ENCODE peak calls at places on chromosomes 12 and 14, in four cellular contexts. Y is HepG2, S is Panc1, B is K562. M is an unnamed sample.
A peak's percentile ranks its signal among the peaks of the same experiment; 100 is the strongest.

GRCh38 chr12:87848248-87848868 is 180.8 kb downstream of the C12orf50 start:
- DNase-seq in B (peak; percentile 25), Y (peak; percentile 25), S (peak; percentile 38), M (peak; percentile 54)

GRCh38 chr12:54251667-54252284 is 28.1 kb downstream of the CBX5 start:
- DNase-seq in S (no peak), B (peak; percentile 58), Y (peak; percentile 38), M (peak; percentile 37)

GRCh38 chr14:93090826-93091583 is 24.7 kb downstream of the ITPK1 start:
- DNase-seq in Y (no peak), S (no peak), B (no peak), M (no peak)

GRCh38 chr12:121223283-121223946 is 13.5 kb downstream of the P2RX4 start:
- DNase-seq in B (no peak), S (no peak), Y (no peak), M (no peak)

GRCh38 chr12:58648151-58648550 is 272.2 kb downstream of the LRIG3 start:
- DNase-seq in B (no peak), S (no peak), Y (no peak), M (no peak)

GRCh38 chr12:68252077-68252476 is 1.3 kb downstream of the IL22 start:
- DNase-seq in S (no peak), B (no peak), Y (no peak), M (no peak)

GRCh38 chr14:80988742-80989429 is 33.5 kb downstream of the TSHR start:
- DNase-seq in Y (no peak), S (no peak), B (no peak), M (no peak)

GRCh38 chr14:101783260-101784016 is 21.9 kb downstream of the PPP2R5C start:
- DNase-seq in B (no peak), Y (no peak), S (no peak), M (no peak)

GRCh38 chr12:24177889-24178288 is 228.4 kb upstream of the SOX5 start:
- DNase-seq in Y (no peak), B (no peak), S (no peak), M (no peak)

GRCh38 chr14:100051543-100051942 is 13.7 kb upstream of the EVL start:
- DNase-seq in B (no peak), Y (no peak), S (no peak), M (no peak)

GRCh38 chr12:32217354-32218310 is 111.0 kb downstream of the BICD1 start:
- DNase-seq in B (no peak), Y (no peak), S (no peak), M (no peak)

GRCh38 chr12:38934696-38935095 is 29.3 kb upstream of the CPNE8 start:
- DNase-seq in Y (no peak), S (no peak), B (no peak), M (no peak)

GRCh38 chr12:72286526-72286925 is 14.4 kb downstream of the TRHDE start:
- DNase-seq in Y (no peak), B (no peak), S (no peak), M (no peak)

GRCh38 chr14:105864651-105865265 is 338.4 kb downstream of the TMEM121 start:
- DNase-seq in B (no peak), S (no peak), Y (no peak), M (no peak)

GRCh38 chr12:119589634-119590033 is 3.9 kb upstream of the TMEM233 start:
- DNase-seq in Y (no peak), B (no peak), S (no peak), M (no peak)

DNA sequence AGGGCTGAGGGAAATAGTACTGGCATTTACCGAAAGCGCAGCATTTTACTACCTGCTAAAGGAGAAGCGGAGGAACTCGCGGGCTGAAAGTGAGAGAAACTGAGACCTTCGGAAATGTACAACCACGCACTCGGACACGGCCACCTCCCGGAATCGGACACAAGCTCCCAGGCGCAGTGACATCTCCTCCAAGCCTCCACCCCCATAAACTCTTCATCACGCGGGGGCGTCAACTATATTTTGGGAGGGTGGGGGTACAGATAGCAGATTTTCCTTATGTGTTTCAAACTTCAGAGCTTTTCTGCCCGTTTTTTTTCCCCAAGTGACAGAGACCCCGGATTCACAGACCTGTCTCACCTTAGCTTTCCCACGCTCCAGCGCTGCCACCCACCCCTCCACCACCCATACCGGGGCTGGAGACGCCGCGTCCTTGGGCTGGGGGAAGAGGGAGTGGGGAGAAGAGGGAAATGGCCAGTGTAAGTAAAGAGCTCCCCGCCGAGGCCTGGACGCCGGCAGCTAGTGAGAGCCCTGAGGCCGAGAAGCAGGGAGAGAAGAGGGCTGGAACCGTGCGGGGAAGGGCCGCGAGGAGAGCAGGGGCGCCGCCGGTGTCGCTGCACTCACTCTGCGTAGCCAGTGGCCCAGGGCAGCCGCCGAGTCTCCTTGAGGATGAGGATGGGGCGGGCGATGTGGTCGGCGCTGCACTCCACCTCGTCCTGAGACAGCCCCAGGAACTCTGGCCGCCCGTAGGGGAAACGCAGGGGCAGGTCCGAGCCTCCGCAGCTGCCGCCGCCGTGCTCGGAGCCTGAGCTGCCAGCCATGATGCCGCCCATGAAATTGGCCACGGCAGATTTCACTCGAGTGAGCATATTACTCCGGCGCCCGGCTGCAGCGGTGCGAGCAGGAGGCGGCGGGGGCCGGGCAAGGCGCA is 815 bp downstream of the PPM1H start:
- DNase-seq in S (no peak), Y (no peak), B (peak; percentile 43), M (no peak)
- TF ChIP-seq TCF7L2 in S (no peak), Y (no peak), B (no peak), M (no peak)

DNA sequence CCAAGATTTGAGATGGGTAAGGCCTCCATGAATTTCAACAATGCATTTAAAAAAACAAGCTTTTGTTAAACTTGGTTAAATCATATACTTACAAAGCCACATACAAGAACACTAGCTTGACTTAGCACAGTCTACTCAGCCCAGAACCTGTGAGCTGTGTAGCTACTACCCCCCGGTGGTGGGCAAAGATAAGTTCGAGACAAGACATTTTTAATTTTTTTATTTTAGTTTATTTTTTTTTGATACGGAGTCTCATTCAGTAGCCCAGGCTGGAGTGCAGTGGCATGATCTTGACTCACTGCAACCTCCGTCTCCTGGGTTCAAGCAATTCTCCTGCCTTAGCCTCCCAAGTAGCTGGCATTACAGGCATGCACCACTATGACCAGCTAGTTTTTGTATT is 3.7 kb upstream of the NECAP1 start:
- DNase-seq in Y (no peak), S (no peak), B (peak; percentile 23), M (peak; percentile 50)
- TF ChIP-seq TCF7L2 in Y (no peak), S (no peak), B (no peak), M (no peak)

GRCh38 chr12:116861331-116861730 is 19.9 kb downstream of the HRK start:
- DNase-seq in Y (no peak), S (no peak), B (peak; percentile 22), M (no peak)

GRCh38 chr12:116862167-116862566 is 19.1 kb downstream of the HRK start:
- DNase-seq in Y (no peak), B (no peak), S (no peak), M (no peak)

GRCh38 chr12:116867523-116867922 is 13.7 kb downstream of the HRK start:
- DNase-seq in Y (no peak), B (no peak), S (no peak), M (no peak)

GRCh38 chr12:116863275-116863767 is 17.9 kb downstream of the HRK start:
- DNase-seq in Y (peak; percentile 52), S (no peak), B (peak; percentile 65), M (peak; percentile 54)

GRCh38 chr12:116864371-116865160 is 16.7 kb downstream of the HRK start:
- DNase-seq in Y (peak; percentile 46), S (no peak), B (no peak), M (no peak)
- TF ChIP-seq TCF7L2 in Y (no peak), S (no peak), B (no peak), M (no peak)

GRCh38 chr12:3237154-3237520 is 160.0 kb downstream of the TSPAN9 start:
- DNase-seq in S (no peak), Y (no peak), B (no peak), M (no peak)

GRCh38 chr12:3241621-3242020 is 164.4 kb downstream of the TSPAN9 start:
- DNase-seq in B (no peak), Y (peak; percentile 60), S (no peak), M (no peak)

GRCh38 chr12:3233813-3234212 is 156.6 kb downstream of the TSPAN9 start:
- DNase-seq in S (no peak), Y (no peak), B (no peak), M (no peak)

GRCh38 chr12:3238196-3238595 is 161.0 kb downstream of the TSPAN9 start:
- DNase-seq in B (no peak), S (no peak), Y (no peak), M (no peak)

DNA sequence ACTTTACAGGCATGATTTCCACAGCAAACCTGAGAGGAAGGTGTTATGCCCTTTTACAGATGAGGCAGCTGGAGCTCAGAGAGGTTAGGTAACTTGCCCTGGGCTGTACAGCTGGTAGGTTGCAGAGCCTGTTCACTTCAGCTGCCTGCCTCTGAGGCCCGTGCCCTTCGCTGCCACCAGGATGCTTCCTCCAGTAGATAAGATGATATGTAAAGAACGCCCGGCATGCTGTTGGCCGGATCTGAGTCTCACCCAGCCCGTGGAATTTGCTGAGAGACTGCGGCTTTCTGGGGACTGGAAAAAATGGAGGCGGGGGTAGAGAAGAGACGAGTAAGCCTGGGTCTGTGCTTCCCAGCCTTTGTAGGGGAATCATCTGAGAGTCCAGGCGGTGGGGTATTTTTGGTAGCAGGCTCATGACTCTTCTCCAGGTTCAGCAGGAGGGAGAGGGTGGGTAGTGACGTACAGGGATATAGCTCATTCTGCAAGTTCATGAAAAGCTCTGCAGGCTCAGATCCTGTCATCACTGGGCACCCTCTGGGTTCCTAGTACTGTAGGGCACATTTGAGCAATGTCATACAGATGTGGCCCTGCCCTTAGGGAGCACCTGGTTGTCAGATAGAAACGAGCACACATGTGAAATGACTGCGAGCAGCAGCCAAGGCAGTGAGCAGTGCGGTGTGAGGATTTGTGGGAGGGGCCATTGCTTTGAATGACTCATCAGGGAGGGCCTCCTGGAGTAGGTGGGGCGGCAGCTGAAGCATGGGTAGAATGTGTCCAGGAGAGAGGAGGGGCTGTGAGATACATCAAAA is 159.4 kb downstream of the TSPAN9 start:
- DNase-seq in B (peak; percentile 61), Y (peak; percentile 29), S (no peak), M (peak; percentile 42)
- TF ChIP-seq TCF7L2 in B (no peak), Y (no peak), S (no peak), M (no peak)

GRCh38 chr12:91994208-91994797 is 151.3 kb downstream of the BTG1 start:
- DNase-seq in Y (no peak), S (no peak), B (no peak), M (no peak)
- TF ChIP-seq TCF7L2 in Y (no peak), S (no peak), B (no peak), M (no peak)

GRCh38 chr14:34436118-34436905 is 25.7 kb downstream of the SPTSSA start:
- DNase-seq in Y (peak; percentile 55), B (no peak), S (no peak), M (no peak)
- TF ChIP-seq TCF7L2 in Y (no peak), B (no peak), S (no peak), M (no peak)

GRCh38 chr12:104064031-104064841 is at the start of gene HCFC2:
- DNase-seq in B (peak; percentile 98), Y (peak; percentile 75), S (peak; percentile 24), M (peak; percentile 60)

GRCh38 chr12:104060791-104061190 is 3.5 kb upstream of the HCFC2 start:
- DNase-seq in Y (no peak), S (no peak), B (no peak), M (no peak)

GRCh38 chr12:104059963-104060362 is 4.4 kb upstream of the HCFC2 start:
- DNase-seq in Y (no peak), B (no peak), S (no peak), M (no peak)

GRCh38 chr12:104064842-104065441 is 611 bp downstream of the HCFC2 start:
- DNase-seq in Y (no peak), B (no peak), S (no peak), M (no peak)

GRCh38 chr12:104063712-104064030 is 660 bp upstream of the HCFC2 start:
- DNase-seq in S (no peak), B (no peak), Y (no peak), M (no peak)
- TF ChIP-seq TCF7L2 in S (no peak), B (no peak), Y (no peak), M (no peak)